ENCODE peak calls at places on chromosome 19, in four cellular contexts. E, X, R and Z are unnamed samples.

GRCh38 chr19:2271516-2272103 is 10.4 kb downstream of the PEAK3 start:
- DNase-seq in E (no peak), X (no peak), R (peak; percentile 53), Z (peak; percentile 34)

GRCh38 chr19:35229601-35230000 is 1.1 kb upstream of the FAM187B start:
- DNase-seq in X (no peak), R (no peak), E (no peak), Z (no peak)

GRCh38 chr19:51422053-51422448 is 4.6 kb upstream of the SIGLEC10 start:
- DNase-seq in X (peak; percentile 88), R (peak; percentile 54), E (peak; percentile 100), Z (peak; percentile 90)

GRCh38 chr19:45153339-45154063 is 7.3 kb downstream of the NKPD1 start:
- DNase-seq in X (peak; percentile 66), E (peak; percentile 86), R (peak; percentile 56), Z (peak; percentile 72)

GRCh38 chr19:58091251-58091995 is 6.6 kb downstream of the ZSCAN18 start:
- DNase-seq in X (no peak), R (no peak), E (no peak), Z (no peak)

GRCh38 chr19:39865186-39865585 is 19.0 kb upstream of the FBL start:
- DNase-seq in E (no peak), X (no peak), R (no peak), Z (no peak)

GRCh38 chr19:48815870-48816501 is 5.2 kb upstream of the BCAT2 start:
- DNase-seq in X (no peak), R (peak; percentile 33), E (no peak), Z (no peak)

GRCh38 chr19:31416548-31416947 is 67.3 kb upstream of the TSHZ3 start:
- DNase-seq in E (no peak), R (no peak), X (no peak), Z (peak; percentile 34)

GRCh38 chr19:38653028-38653571 is 5.7 kb downstream of the ACTN4 start:
- DNase-seq in X (no peak), E (no peak), R (peak; percentile 78), Z (no peak)

GRCh38 chr19:3336351-3336679 is 30.1 kb upstream of the NFIC start:
- DNase-seq in X (no peak), R (no peak), E (no peak), Z (no peak)
- H2BK15ac ChIP-seq in X (no peak overlapping the region), R (peak overlapping the region; percentile 97), E (no peak overlapping the region), Z (no peak overlapping the region)

DNA sequence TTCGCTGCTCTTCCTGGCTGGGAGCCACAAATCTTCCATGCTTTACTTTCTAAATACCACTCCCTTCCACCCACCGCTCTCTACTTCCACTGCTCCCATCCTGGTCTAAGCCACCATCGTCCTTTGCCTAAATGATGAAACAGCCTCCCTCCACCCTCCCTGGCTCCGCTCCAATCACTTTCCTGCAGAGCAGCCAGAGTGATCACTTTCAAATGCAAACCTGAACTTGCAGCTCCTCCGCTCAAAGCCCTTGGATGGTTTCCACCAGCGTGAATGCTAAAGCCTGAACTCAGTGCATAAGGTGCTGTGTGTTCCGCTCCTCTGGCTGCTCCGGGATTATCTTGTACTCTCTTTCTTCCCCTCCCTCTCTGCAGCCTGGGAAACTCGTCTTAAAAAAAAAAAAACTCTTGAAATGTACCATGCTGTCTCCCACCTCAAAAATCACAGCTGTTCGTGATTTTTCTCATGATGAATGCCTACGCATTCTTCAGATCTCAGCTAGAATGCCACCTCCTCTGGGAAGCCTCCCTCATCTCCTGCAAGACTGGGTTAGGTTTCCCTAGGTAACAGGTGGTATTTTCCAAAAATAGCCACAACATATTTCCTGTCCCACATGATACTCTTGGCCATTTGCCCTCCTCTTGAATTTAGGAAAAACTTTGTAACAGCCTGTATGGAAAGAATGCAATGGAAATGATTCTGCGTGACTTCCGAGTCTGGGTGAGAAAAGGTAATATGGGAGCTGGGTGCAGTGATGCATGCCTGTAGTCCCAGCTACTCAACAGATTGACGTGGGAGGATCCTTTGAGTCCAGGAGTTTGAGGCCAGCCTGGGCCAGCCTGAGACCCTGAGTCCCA is 3.7 kb upstream of the SIN3B start:
- DNase-seq in E (peak; percentile 54), X (no peak), R (peak; percentile 80), Z (peak; percentile 79)
- H2BK12ac ChIP-seq in E (peak overlapping the region; percentile 97), X (no peak overlapping the region), R (no peak overlapping the region), Z (no peak overlapping the region)

GRCh38 chr19:53659292-53659691 is 27.5 kb downstream of the DPRX start:
- DNase-seq in E (peak; percentile 59), R (no peak), X (no peak), Z (peak; percentile 78)

GRCh38 chr19:53664760-53665159 is 33.0 kb downstream of the DPRX start:
- DNase-seq in R (no peak), E (no peak), X (no peak), Z (peak; percentile 46)

GRCh38 chr19:53664152-53664551 is 32.4 kb downstream of the DPRX start:
- DNase-seq in R (no peak), E (no peak), X (no peak), Z (no peak)

GRCh38 chr19:53660584-53660983 is 28.8 kb downstream of the DPRX start:
- DNase-seq in E (no peak), R (no peak), X (no peak), Z (no peak)

GRCh38 chr19:53662209-53662608 is 30.4 kb downstream of the DPRX start:
- DNase-seq in X (no peak), E (no peak), R (no peak), Z (no peak)
- H2BK15ac ChIP-seq in X (no peak overlapping the region), E (no peak overlapping the region), R (no peak overlapping the region), Z (no peak overlapping the region)

GRCh38 chr19:28631931-28632330 is 581.0 kb downstream of the UQCRFS1 start:
- DNase-seq in E (no peak), X (no peak), R (no peak), Z (no peak)
- H2BK12ac ChIP-seq in E (no peak overlapping the region), X (no peak overlapping the region), R (no peak overlapping the region), Z (no peak overlapping the region)

GRCh38 chr19:43784981-43785808 is 4.4 kb upstream of the KCNN4 start:
- DNase-seq in E (peak; percentile 64), X (peak; percentile 59), R (peak; percentile 79), Z (peak; percentile 73)
- H2BK15ac ChIP-seq in E (no peak overlapping the region), X (no peak overlapping the region), R (peak overlapping the region; percentile 60), Z (no peak overlapping the region)

DNA sequence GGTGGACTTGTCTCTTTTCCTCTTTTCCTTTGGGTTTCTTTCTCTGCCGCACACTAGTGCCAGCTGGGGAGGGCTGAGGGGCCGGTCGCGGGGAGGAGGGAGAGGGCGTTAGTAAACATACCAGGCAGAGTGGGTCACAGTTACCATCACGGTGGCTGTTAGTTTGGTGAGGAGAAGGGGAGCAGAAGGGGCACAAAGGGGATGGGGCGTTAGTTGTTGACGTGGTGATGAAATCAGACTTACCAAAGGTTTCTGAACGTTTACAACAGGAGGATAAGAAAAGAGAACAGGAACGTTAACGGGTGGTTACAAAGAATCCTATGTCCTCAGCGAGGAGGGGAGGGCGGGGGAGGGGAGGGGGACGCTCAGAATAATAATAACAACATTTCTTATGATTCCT is 77.9 kb downstream of the PTPRS start:
- DNase-seq in E (no peak), R (no peak), X (no peak), Z (no peak)
- H2BK12ac ChIP-seq in E (no peak overlapping the region), R (no peak overlapping the region), X (no peak overlapping the region), Z (no peak overlapping the region)

DNA sequence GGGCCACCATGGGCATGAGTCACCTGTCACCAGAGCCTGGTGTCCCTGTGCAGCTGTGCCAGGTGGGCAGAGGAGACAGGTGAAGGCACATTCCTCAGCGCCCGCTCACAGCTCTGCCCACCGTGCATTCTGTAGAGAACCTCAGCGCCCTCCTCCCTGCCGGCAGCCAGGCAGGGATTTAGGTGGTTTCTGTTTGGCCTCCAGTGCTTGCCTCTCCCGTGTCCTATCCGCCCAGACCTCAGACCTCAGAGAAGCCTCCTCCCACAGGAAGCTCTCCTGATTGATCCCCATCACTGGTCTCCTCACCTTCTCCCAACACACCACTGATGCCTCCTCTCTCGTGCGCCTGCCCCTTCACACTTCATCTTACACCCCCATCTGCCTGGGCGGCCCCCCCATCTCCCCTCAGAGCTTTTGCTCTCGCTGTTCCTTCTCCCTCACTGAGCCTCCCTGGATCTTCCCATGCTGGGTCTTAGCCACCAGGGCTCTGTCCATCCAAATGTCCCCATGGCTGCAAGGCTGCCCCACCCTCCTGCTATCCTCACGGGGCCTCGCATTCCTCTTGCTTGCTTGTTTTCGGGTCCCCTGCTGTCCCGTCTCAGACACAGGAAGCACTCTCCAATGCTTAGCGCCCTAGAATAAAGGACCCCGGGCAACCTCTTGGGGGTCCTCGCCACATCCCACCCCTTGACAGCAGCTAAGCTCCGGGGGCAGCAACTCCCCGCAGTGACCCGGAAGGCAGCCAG is 23.9 kb downstream of the SH3GL1 start:
- DNase-seq in R (no peak), E (no peak), X (no peak), Z (no peak)
- H2BK15ac ChIP-seq in R (no peak overlapping the region), E (no peak overlapping the region), X (no peak overlapping the region), Z (no peak overlapping the region)

DNA sequence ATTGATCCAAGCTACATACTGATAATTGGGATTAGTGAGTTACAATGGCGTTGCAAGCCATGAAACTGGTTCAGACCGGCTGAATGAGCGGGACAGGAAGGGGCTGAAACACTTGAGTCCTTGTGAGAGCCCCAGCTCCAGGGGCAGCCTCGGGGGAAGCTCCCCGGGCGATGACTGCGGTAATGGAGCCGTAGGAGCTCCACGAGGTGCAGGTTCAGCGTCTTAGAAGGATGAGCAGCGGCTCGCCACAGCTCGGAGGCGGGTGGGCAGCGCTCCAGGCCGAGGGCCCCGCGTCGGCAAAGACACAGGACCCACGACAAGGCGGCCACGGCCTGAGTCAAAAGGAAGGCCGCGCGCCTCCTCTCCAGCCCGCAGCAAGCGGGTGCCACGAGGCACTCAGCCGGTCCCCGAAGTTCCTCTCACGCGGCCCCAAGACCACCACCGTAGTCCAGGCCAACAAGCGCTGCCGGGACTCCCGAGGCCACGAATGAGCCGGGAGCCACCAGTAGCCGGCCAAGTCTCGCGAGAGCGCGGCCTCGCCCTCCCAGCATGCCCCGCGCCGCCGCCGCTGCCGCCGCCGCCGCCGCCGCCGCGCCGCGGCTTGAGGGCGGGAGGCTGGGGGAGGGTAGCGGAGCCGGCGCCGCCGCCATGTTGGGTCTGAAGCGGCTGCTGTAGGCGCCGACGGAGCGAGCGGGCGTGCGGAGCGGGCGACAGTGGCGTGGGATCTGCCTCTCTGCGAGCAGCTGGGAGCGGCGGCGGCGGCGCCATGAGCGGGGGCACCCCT is at the start of gene LSM14A:
- DNase-seq in E (peak; percentile 94), X (peak; percentile 90), R (peak; percentile 92), Z (peak; percentile 92)
- H2BK12ac ChIP-seq in E (peak within 1 kb of the TSS; percentile 86), X (no peak within 1 kb of the TSS), R (peak within 1 kb of the TSS; percentile 39), Z (peak within 1 kb of the TSS; percentile 36)

GRCh38 chr19:18780081-18780480 is 11.0 kb downstream of the COMP start:
- DNase-seq in R (no peak), E (no peak), X (no peak), Z (no peak)
- H2BK15ac ChIP-seq in R (no peak overlapping the region), E (no peak overlapping the region), X (no peak overlapping the region), Z (no peak overlapping the region)

DNA sequence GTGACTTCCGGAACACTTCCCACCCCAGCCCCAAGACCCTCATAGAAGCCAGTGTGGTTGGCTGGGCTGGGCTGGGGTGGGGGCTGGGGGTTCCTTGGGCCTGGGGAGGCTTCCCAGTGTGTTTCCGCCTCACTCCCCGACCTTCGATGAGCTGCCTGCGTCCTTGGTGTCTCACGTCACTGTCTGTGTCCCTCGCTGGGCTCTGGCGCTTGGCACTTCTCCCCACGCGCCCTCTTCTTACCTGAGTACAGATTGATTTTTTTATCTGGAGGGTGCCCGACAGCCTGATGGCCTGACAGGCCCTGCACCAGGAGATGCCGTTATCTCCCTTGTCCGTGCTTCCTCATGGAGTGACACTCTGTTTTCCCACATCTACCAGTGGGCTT is 7.6 kb upstream of the GRIN3B start:
- DNase-seq in R (no peak), E (no peak), X (no peak), Z (no peak)
- H2BK12ac ChIP-seq in R (no peak overlapping the region), E (no peak overlapping the region), X (no peak overlapping the region), Z (no peak overlapping the region)